ENCODE peak calls at places on chromosome 1, in eight cellular contexts. One of them, this sample, is unnamed.

GRCh38 chr1:94865369-94865768 is 45.2 kb downstream of the SLC44A3 start:
- DNase-seq in adrenal gland: no peak
- DNase-seq in activated CD4-positive, alpha-beta T cell treated with anti-CD3 and anti-CD28 coated beads, Interleukin-2, amount 50 U/mL, for 4 hours: no peak
- DNase-seq in prostate gland: peak; percentile 24
- DNase-seq in COR-L47: no peak
- DNase-seq in small intestine: no peak
- DNase-seq in activated T-cell treated with anti-CD3 and anti-CD28 coated beads for 1 hour: no peak
- DNase-seq in GM10248: no peak
- DNase-seq in this sample: no peak

GRCh38 chr1:153699116-153699515 is 20.6 kb downstream of the NPR1 start:
- DNase-seq in COR-L47: no peak
- DNase-seq in activated T-cell treated with anti-CD3 and anti-CD28 coated beads for 1 hour: no peak
- DNase-seq in activated CD4-positive, alpha-beta T cell treated with anti-CD3 and anti-CD28 coated beads, Interleukin-2, amount 50 U/mL, for 4 hours: no peak
- DNase-seq in adrenal gland: peak; percentile 48
- DNase-seq in GM10248: no peak
- DNase-seq in small intestine: no peak
- DNase-seq in prostate gland: no peak
- DNase-seq in this sample: no peak

GRCh38 chr1:22639286-22639685 is 2.9 kb downstream of the C1QA start:
- DNase-seq in small intestine: no peak
- DNase-seq in activated T-cell treated with anti-CD3 and anti-CD28 coated beads for 1 hour: no peak
- DNase-seq in activated CD4-positive, alpha-beta T cell treated with anti-CD3 and anti-CD28 coated beads, Interleukin-2, amount 50 U/mL, for 4 hours: no peak
- DNase-seq in prostate gland: no peak
- DNase-seq in GM10248: no peak
- DNase-seq in COR-L47: no peak
- DNase-seq in adrenal gland: no peak
- DNase-seq in this sample: no peak

GRCh38 chr1:44380666-44381177 is 24.3 kb upstream of the RNF220 start:
- DNase-seq in activated CD4-positive, alpha-beta T cell treated with anti-CD3 and anti-CD28 coated beads, Interleukin-2, amount 50 U/mL, for 4 hours: no peak
- DNase-seq in activated T-cell treated with anti-CD3 and anti-CD28 coated beads for 1 hour: no peak
- DNase-seq in COR-L47: no peak
- DNase-seq in small intestine: no peak
- DNase-seq in prostate gland: no peak
- DNase-seq in GM10248: no peak
- DNase-seq in adrenal gland: no peak
- DNase-seq in this sample: no peak

GRCh38 chr1:15684042-15684461 is at the start of gene PLEKHM2:
- DNase-seq in prostate gland: no peak
- DNase-seq in activated T-cell treated with anti-CD3 and anti-CD28 coated beads for 1 hour: peak; percentile 38
- DNase-seq in COR-L47: peak; percentile 14
- DNase-seq in activated CD4-positive, alpha-beta T cell treated with anti-CD3 and anti-CD28 coated beads, Interleukin-2, amount 50 U/mL, for 4 hours: peak; percentile 25
- DNase-seq in small intestine: peak; percentile 42
- DNase-seq in GM10248: peak; percentile 86
- DNase-seq in adrenal gland: no peak
- DNase-seq in this sample: peak; percentile 84

GRCh38 chr1:227941509-227942020 is 6.2 kb downstream of the WNT9A start:
- DNase-seq in small intestine: no peak
- DNase-seq in COR-L47: no peak
- DNase-seq in activated CD4-positive, alpha-beta T cell treated with anti-CD3 and anti-CD28 coated beads, Interleukin-2, amount 50 U/mL, for 4 hours: no peak
- DNase-seq in adrenal gland: peak; percentile 12
- DNase-seq in GM10248: no peak
- DNase-seq in activated T-cell treated with anti-CD3 and anti-CD28 coated beads for 1 hour: no peak
- DNase-seq in prostate gland: no peak
- DNase-seq in this sample: peak; percentile 70

GRCh38 chr1:162151900-162152829 is 82.7 kb downstream of the NOS1AP start:
- DNase-seq in adrenal gland: no peak
- DNase-seq in activated CD4-positive, alpha-beta T cell treated with anti-CD3 and anti-CD28 coated beads, Interleukin-2, amount 50 U/mL, for 4 hours: no peak
- DNase-seq in small intestine: no peak
- DNase-seq in COR-L47: no peak
- DNase-seq in GM10248: peak; percentile 49
- DNase-seq in activated T-cell treated with anti-CD3 and anti-CD28 coated beads for 1 hour: no peak
- DNase-seq in prostate gland: no peak
- DNase-seq in this sample: no peak

GRCh38 chr1:172838681-172839313 is 179.9 kb downstream of the FASLG start:
- DNase-seq in activated T-cell treated with anti-CD3 and anti-CD28 coated beads for 1 hour: no peak
- DNase-seq in GM10248: no peak
- DNase-seq in small intestine: no peak
- DNase-seq in prostate gland: no peak
- DNase-seq in adrenal gland: no peak
- DNase-seq in activated CD4-positive, alpha-beta T cell treated with anti-CD3 and anti-CD28 coated beads, Interleukin-2, amount 50 U/mL, for 4 hours: no peak
- DNase-seq in COR-L47: no peak
- DNase-seq in this sample: no peak

GRCh38 chr1:212621830-212622315 is 13.3 kb downstream of the ATF3 start:
- DNase-seq in prostate gland: no peak
- DNase-seq in small intestine: no peak
- DNase-seq in activated CD4-positive, alpha-beta T cell treated with anti-CD3 and anti-CD28 coated beads, Interleukin-2, amount 50 U/mL, for 4 hours: no peak
- DNase-seq in COR-L47: no peak
- DNase-seq in activated T-cell treated with anti-CD3 and anti-CD28 coated beads for 1 hour: no peak
- DNase-seq in adrenal gland: no peak
- DNase-seq in GM10248: no peak
- DNase-seq in this sample: no peak

GRCh38 chr1:60547821-60548220 is 474.3 kb upstream of the C1orf87 start:
- DNase-seq in adrenal gland: no peak
- DNase-seq in GM10248: no peak
- DNase-seq in activated CD4-positive, alpha-beta T cell treated with anti-CD3 and anti-CD28 coated beads, Interleukin-2, amount 50 U/mL, for 4 hours: no peak
- DNase-seq in small intestine: no peak
- DNase-seq in activated T-cell treated with anti-CD3 and anti-CD28 coated beads for 1 hour: no peak
- DNase-seq in COR-L47: no peak
- DNase-seq in prostate gland: no peak
- DNase-seq in this sample: peak; percentile 46

GRCh38 chr1:115641762-115642167 is at the start of gene VANGL1:
- DNase-seq in small intestine: peak; percentile 63
- DNase-seq in activated CD4-positive, alpha-beta T cell treated with anti-CD3 and anti-CD28 coated beads, Interleukin-2, amount 50 U/mL, for 4 hours: no peak
- DNase-seq in prostate gland: peak; percentile 51
- DNase-seq in GM10248: peak; percentile 77
- DNase-seq in activated T-cell treated with anti-CD3 and anti-CD28 coated beads for 1 hour: no peak
- DNase-seq in adrenal gland: peak; percentile 60
- DNase-seq in COR-L47: peak; percentile 66
- DNase-seq in this sample: peak; percentile 92

GRCh38 chr1:54350360-54350759 is 55.8 kb downstream of the SSBP3 start:
- DNase-seq in activated CD4-positive, alpha-beta T cell treated with anti-CD3 and anti-CD28 coated beads, Interleukin-2, amount 50 U/mL, for 4 hours: no peak
- DNase-seq in prostate gland: no peak
- DNase-seq in small intestine: no peak
- DNase-seq in adrenal gland: no peak
- DNase-seq in COR-L47: no peak
- DNase-seq in GM10248: no peak
- DNase-seq in activated T-cell treated with anti-CD3 and anti-CD28 coated beads for 1 hour: no peak
- DNase-seq in this sample: peak; percentile 4

GRCh38 chr1:227900571-227901051 is 47.1 kb downstream of the WNT9A start:
- DNase-seq in GM10248: no peak
- DNase-seq in COR-L47: no peak
- DNase-seq in small intestine: no peak
- DNase-seq in activated T-cell treated with anti-CD3 and anti-CD28 coated beads for 1 hour: no peak
- DNase-seq in prostate gland: no peak
- DNase-seq in activated CD4-positive, alpha-beta T cell treated with anti-CD3 and anti-CD28 coated beads, Interleukin-2, amount 50 U/mL, for 4 hours: no peak
- DNase-seq in adrenal gland: no peak
- DNase-seq in this sample: peak; percentile 32

GRCh38 chr1:155911156-155912055 is at the start of gene RIT1:
- DNase-seq in adrenal gland: peak; percentile 85
- DNase-seq in prostate gland: peak; percentile 81
- DNase-seq in COR-L47: peak; percentile 69
- DNase-seq in activated CD4-positive, alpha-beta T cell treated with anti-CD3 and anti-CD28 coated beads, Interleukin-2, amount 50 U/mL, for 4 hours: peak; percentile 76
- DNase-seq in GM10248: peak; percentile 93
- DNase-seq in small intestine: peak; percentile 87
- DNase-seq in activated T-cell treated with anti-CD3 and anti-CD28 coated beads for 1 hour: peak; percentile 80
- DNase-seq in this sample: peak; percentile 93

GRCh38 chr1:221371671-221372070 is 370.2 kb downstream of the DUSP10 start:
- DNase-seq in GM10248: no peak
- DNase-seq in COR-L47: no peak
- DNase-seq in adrenal gland: no peak
- DNase-seq in activated T-cell treated with anti-CD3 and anti-CD28 coated beads for 1 hour: no peak
- DNase-seq in small intestine: no peak
- DNase-seq in prostate gland: no peak
- DNase-seq in activated CD4-positive, alpha-beta T cell treated with anti-CD3 and anti-CD28 coated beads, Interleukin-2, amount 50 U/mL, for 4 hours: no peak
- DNase-seq in this sample: no peak

GRCh38 chr1:197595244-197595904 is 179.9 kb downstream of the DENND1B start:
- DNase-seq in COR-L47: peak; percentile 50
- DNase-seq in small intestine: no peak
- DNase-seq in GM10248: no peak
- DNase-seq in activated CD4-positive, alpha-beta T cell treated with anti-CD3 and anti-CD28 coated beads, Interleukin-2, amount 50 U/mL, for 4 hours: no peak
- DNase-seq in prostate gland: no peak
- DNase-seq in adrenal gland: no peak
- DNase-seq in activated T-cell treated with anti-CD3 and anti-CD28 coated beads for 1 hour: no peak
- DNase-seq in this sample: no peak

GRCh38 chr1:76068542-76068941 is 6.0 kb upstream of the ST6GALNAC3 start:
- DNase-seq in COR-L47: no peak
- DNase-seq in activated T-cell treated with anti-CD3 and anti-CD28 coated beads for 1 hour: no peak
- DNase-seq in adrenal gland: no peak
- DNase-seq in prostate gland: no peak
- DNase-seq in activated CD4-positive, alpha-beta T cell treated with anti-CD3 and anti-CD28 coated beads, Interleukin-2, amount 50 U/mL, for 4 hours: no peak
- DNase-seq in small intestine: no peak
- DNase-seq in GM10248: no peak
- DNase-seq in this sample: no peak

GRCh38 chr1:182633657-182634281 is 29.6 kb upstream of the RGS16 start:
- DNase-seq in small intestine: peak; percentile 47
- DNase-seq in GM10248: no peak
- DNase-seq in prostate gland: no peak
- DNase-seq in activated CD4-positive, alpha-beta T cell treated with anti-CD3 and anti-CD28 coated beads, Interleukin-2, amount 50 U/mL, for 4 hours: no peak
- DNase-seq in COR-L47: peak; percentile 68
- DNase-seq in activated T-cell treated with anti-CD3 and anti-CD28 coated beads for 1 hour: no peak
- DNase-seq in adrenal gland: no peak
- DNase-seq in this sample: no peak

GRCh38 chr1:57848406-57848805 is 424.5 kb upstream of the DAB1 start:
- DNase-seq in GM10248: no peak
- DNase-seq in adrenal gland: no peak
- DNase-seq in prostate gland: no peak
- DNase-seq in small intestine: no peak
- DNase-seq in COR-L47: no peak
- DNase-seq in activated CD4-positive, alpha-beta T cell treated with anti-CD3 and anti-CD28 coated beads, Interleukin-2, amount 50 U/mL, for 4 hours: no peak
- DNase-seq in activated T-cell treated with anti-CD3 and anti-CD28 coated beads for 1 hour: no peak
- DNase-seq in this sample: no peak

GRCh38 chr1:228212415-228212965 is 4.6 kb downstream of the OBSCN start:
- DNase-seq in adrenal gland: no peak
- DNase-seq in GM10248: peak; percentile 6
- DNase-seq in small intestine: no peak
- DNase-seq in activated T-cell treated with anti-CD3 and anti-CD28 coated beads for 1 hour: no peak
- DNase-seq in COR-L47: no peak
- DNase-seq in activated CD4-positive, alpha-beta T cell treated with anti-CD3 and anti-CD28 coated beads, Interleukin-2, amount 50 U/mL, for 4 hours: no peak
- DNase-seq in prostate gland: no peak
- DNase-seq in this sample: peak; percentile 76